ENCODE peak calls at places on chromosomes 13 and 19, in eight cellular contexts. One of them, this sample, is unnamed.

GRCh38 chr19:38047048-38047435 is 140.0 kb downstream of the SIPA1L3 start:
- DNase-seq in Panc1: no peak
- DNase-seq in psoas muscle: no peak
- DNase-seq in AG04450: no peak
- DNase-seq in astrocyte of the spinal cord: no peak
- DNase-seq in choroid plexus epithelial cell: no peak
- DNase-seq in body of pancreas: no peak
- DNase-seq in fibroblast of lung: no peak
- DNase-seq in this sample: no peak

GRCh38 chr13:37085656-37086055 is 19.8 kb downstream of the CSNK1A1L start:
- DNase-seq in Panc1: no peak
- DNase-seq in psoas muscle: no peak
- DNase-seq in AG04450: no peak
- DNase-seq in astrocyte of the spinal cord: no peak
- DNase-seq in choroid plexus epithelial cell: no peak
- DNase-seq in body of pancreas: no peak
- DNase-seq in fibroblast of lung: no peak
- DNase-seq in this sample: no peak

GRCh38 chr13:68176486-68176885 is 946.4 kb upstream of the PCDH9 start:
- DNase-seq in Panc1: no peak
- DNase-seq in psoas muscle: no peak
- DNase-seq in AG04450: peak
- DNase-seq in astrocyte of the spinal cord: peak
- DNase-seq in choroid plexus epithelial cell: peak
- DNase-seq in body of pancreas: no peak
- DNase-seq in fibroblast of lung: peak
- DNase-seq in this sample: peak

GRCh38 chr13:44312898-44313551 is 60.6 kb upstream of the SERP2 start:
- DNase-seq in Panc1: peak
- DNase-seq in psoas muscle: no peak
- DNase-seq in AG04450: peak
- DNase-seq in astrocyte of the spinal cord: peak
- DNase-seq in choroid plexus epithelial cell: peak
- DNase-seq in body of pancreas: no peak
- DNase-seq in fibroblast of lung: peak
- DNase-seq in this sample: peak

GRCh38 chr19:20367811-20368294 is 197.7 kb downstream of the ZNF737 start:
- DNase-seq in Panc1: no peak
- DNase-seq in psoas muscle: no peak
- DNase-seq in AG04450: no peak
- DNase-seq in astrocyte of the spinal cord: no peak
- DNase-seq in choroid plexus epithelial cell: no peak
- DNase-seq in body of pancreas: peak
- DNase-seq in fibroblast of lung: no peak
- DNase-seq in this sample: no peak

GRCh38 chr13:40433577-40433976 is 232.9 kb downstream of the FOXO1 start:
- DNase-seq in Panc1: no peak
- DNase-seq in psoas muscle: no peak
- DNase-seq in AG04450: no peak
- DNase-seq in astrocyte of the spinal cord: no peak
- DNase-seq in choroid plexus epithelial cell: no peak
- DNase-seq in body of pancreas: no peak
- DNase-seq in fibroblast of lung: no peak
- DNase-seq in this sample: no peak

GRCh38 chr19:3801412-3802096 is 15.4 kb upstream of the MATK start:
- DNase-seq in Panc1: no peak
- DNase-seq in psoas muscle: no peak
- DNase-seq in AG04450: no peak
- DNase-seq in astrocyte of the spinal cord: no peak
- DNase-seq in choroid plexus epithelial cell: no peak
- DNase-seq in body of pancreas: peak
- DNase-seq in fibroblast of lung: peak
- DNase-seq in this sample: peak

GRCh38 chr13:51761638-51762350 is 42.2 kb downstream of the DHRS12 start:
- DNase-seq in Panc1: no peak
- DNase-seq in psoas muscle: no peak
- DNase-seq in AG04450: no peak
- DNase-seq in astrocyte of the spinal cord: no peak
- DNase-seq in choroid plexus epithelial cell: no peak
- DNase-seq in body of pancreas: no peak
- DNase-seq in fibroblast of lung: no peak
- DNase-seq in this sample: no peak

GRCh38 chr13:33383724-33384577 is 98.4 kb upstream of the STARD13 start:
- DNase-seq in Panc1: no peak
- DNase-seq in psoas muscle: no peak
- DNase-seq in AG04450: no peak
- DNase-seq in astrocyte of the spinal cord: no peak
- DNase-seq in choroid plexus epithelial cell: no peak
- DNase-seq in body of pancreas: peak
- DNase-seq in fibroblast of lung: no peak
- DNase-seq in this sample: no peak

GRCh38 chr19:13505761-13506549 is at the start of gene CACNA1A:
- DNase-seq in Panc1: no peak
- DNase-seq in psoas muscle: no peak
- DNase-seq in AG04450: no peak
- DNase-seq in astrocyte of the spinal cord: no peak
- DNase-seq in choroid plexus epithelial cell: no peak
- DNase-seq in body of pancreas: peak
- DNase-seq in fibroblast of lung: peak
- DNase-seq in this sample: no peak
- H3K4me3 ChIP-seq in Panc1: no peak
- H3K4me3 ChIP-seq in psoas muscle: peak
- H3K4me3 ChIP-seq in AG04450: peak
- H3K4me3 ChIP-seq in astrocyte of the spinal cord: peak
- H3K4me3 ChIP-seq in choroid plexus epithelial cell: peak
- H3K4me3 ChIP-seq in body of pancreas: no peak
- H3K4me3 ChIP-seq in fibroblast of lung: peak
- H3K4me3 ChIP-seq in this sample: no peak

DNA sequence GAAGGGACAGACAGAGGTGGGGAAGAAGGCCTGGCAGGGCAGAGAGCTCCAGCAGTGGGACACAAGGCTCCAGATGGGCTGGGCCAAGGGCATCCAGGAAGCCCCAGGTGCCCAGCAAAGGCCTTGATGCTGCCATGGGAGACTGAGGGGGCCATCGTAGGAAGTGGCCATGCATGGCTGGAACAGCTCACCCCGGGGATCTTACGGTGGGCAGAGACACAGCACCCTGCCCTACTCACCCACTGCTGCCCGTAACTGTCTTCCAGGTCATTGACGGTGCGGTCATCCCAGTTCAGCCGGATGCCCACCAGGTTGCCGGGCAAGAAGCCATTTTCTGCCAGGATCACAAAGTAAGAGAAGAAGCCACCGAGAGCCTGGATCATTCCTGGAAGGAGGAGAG is 10.1 kb upstream of the RABAC1 start:
- DNase-seq in Panc1: no peak
- DNase-seq in psoas muscle: no peak
- DNase-seq in AG04450: no peak
- DNase-seq in astrocyte of the spinal cord: no peak
- DNase-seq in choroid plexus epithelial cell: no peak
- DNase-seq in body of pancreas: no peak
- DNase-seq in fibroblast of lung: no peak
- DNase-seq in this sample: no peak
- H3K4me3 ChIP-seq in Panc1: no peak
- H3K4me3 ChIP-seq in psoas muscle: no peak
- H3K4me3 ChIP-seq in AG04450: no peak
- H3K4me3 ChIP-seq in astrocyte of the spinal cord: no peak
- H3K4me3 ChIP-seq in choroid plexus epithelial cell: no peak
- H3K4me3 ChIP-seq in body of pancreas: no peak
- H3K4me3 ChIP-seq in fibroblast of lung: no peak
- H3K4me3 ChIP-seq in this sample: no peak

GRCh38 chr19:42290523-42291436 is 11.2 kb upstream of the PRR19 start:
- DNase-seq in Panc1: no peak
- DNase-seq in psoas muscle: peak
- DNase-seq in AG04450: no peak
- DNase-seq in astrocyte of the spinal cord: no peak
- DNase-seq in choroid plexus epithelial cell: no peak
- DNase-seq in body of pancreas: no peak
- DNase-seq in fibroblast of lung: no peak
- DNase-seq in this sample: no peak
- H3K4me3 ChIP-seq in Panc1: no peak
- H3K4me3 ChIP-seq in psoas muscle: no peak
- H3K4me3 ChIP-seq in AG04450: no peak
- H3K4me3 ChIP-seq in astrocyte of the spinal cord: no peak
- H3K4me3 ChIP-seq in choroid plexus epithelial cell: no peak
- H3K4me3 ChIP-seq in body of pancreas: no peak
- H3K4me3 ChIP-seq in fibroblast of lung: no peak
- H3K4me3 ChIP-seq in this sample: no peak

DNA sequence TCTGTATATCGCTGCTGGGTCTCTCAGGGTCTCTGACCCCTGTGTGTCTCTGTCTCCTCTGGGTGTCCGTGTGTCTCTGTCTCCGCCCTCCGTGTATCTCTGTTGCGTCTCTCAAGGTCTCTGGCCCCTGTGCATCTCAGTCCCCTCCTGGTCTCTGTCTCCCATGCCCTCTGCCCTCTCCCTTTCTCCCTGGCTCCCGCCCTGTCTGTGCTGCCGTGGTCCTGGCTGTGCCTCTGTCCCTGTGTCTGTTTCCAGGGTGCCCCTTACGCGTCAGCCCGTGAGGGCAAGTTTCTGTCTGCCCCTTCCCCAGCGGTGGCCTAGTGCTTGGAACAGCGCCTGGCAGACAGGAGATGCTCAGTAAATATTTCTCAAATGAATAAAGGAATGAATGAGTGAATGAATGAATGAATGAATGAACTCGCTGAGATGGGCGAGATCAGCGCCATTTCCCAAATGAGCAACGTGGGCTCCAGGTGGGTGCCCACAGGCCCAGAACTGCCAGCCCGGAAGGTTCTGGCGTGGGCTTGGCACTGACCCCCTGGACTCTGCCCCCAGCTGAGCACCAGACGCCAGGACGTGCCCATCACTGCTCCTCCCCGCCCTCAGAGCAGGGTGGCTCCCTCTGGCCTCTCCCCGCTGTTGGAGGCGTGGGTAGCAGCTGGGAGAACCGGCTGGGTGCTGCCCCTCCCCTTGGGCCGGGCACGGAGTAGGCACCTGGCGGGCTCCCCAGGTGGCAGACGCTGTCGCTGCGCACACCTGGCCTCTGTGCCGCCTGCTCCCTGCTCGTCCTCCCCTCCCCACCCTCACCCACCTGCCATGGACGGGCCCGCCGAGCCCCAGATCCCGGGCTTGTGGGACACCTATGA is at the start of gene SULT2B1:
- DNase-seq in Panc1: no peak
- DNase-seq in psoas muscle: no peak
- DNase-seq in AG04450: no peak
- DNase-seq in astrocyte of the spinal cord: no peak
- DNase-seq in choroid plexus epithelial cell: no peak
- DNase-seq in body of pancreas: peak
- DNase-seq in fibroblast of lung: no peak
- DNase-seq in this sample: peak
- H3K4me3 ChIP-seq in Panc1: no peak
- H3K4me3 ChIP-seq in psoas muscle: no peak
- H3K4me3 ChIP-seq in AG04450: no peak
- H3K4me3 ChIP-seq in astrocyte of the spinal cord: no peak
- H3K4me3 ChIP-seq in choroid plexus epithelial cell: no peak
- H3K4me3 ChIP-seq in body of pancreas: no peak
- H3K4me3 ChIP-seq in fibroblast of lung: no peak
- H3K4me3 ChIP-seq in this sample: peak

DNA sequence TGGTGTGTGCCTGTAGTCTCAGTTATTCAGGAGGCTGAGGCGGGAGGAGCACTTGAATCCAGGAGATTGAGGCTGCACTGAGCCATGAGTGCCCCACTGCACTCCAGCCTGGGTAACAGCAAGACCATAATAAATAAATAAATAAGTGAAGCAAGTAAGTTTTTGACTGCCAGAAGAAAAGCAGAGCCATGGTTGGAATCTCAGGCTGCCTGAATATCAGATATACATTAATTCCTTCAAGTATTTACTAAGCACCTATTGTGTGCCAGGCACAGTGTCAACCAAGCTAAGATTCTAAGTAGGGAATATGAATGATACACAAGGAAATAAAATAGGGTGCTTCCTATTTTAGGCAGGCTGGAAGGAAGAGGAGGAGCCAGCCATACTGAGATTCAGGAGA is 1.4 kb downstream of the GDF15 start:
- DNase-seq in Panc1: no peak
- DNase-seq in psoas muscle: no peak
- DNase-seq in AG04450: no peak
- DNase-seq in astrocyte of the spinal cord: no peak
- DNase-seq in choroid plexus epithelial cell: no peak
- DNase-seq in body of pancreas: no peak
- DNase-seq in fibroblast of lung: no peak
- DNase-seq in this sample: no peak
- H3K4me3 ChIP-seq in Panc1: peak
- H3K4me3 ChIP-seq in psoas muscle: peak
- H3K4me3 ChIP-seq in AG04450: peak
- H3K4me3 ChIP-seq in astrocyte of the spinal cord: peak
- H3K4me3 ChIP-seq in choroid plexus epithelial cell: peak
- H3K4me3 ChIP-seq in body of pancreas: peak
- H3K4me3 ChIP-seq in fibroblast of lung: peak
- H3K4me3 ChIP-seq in this sample: peak

DNA sequence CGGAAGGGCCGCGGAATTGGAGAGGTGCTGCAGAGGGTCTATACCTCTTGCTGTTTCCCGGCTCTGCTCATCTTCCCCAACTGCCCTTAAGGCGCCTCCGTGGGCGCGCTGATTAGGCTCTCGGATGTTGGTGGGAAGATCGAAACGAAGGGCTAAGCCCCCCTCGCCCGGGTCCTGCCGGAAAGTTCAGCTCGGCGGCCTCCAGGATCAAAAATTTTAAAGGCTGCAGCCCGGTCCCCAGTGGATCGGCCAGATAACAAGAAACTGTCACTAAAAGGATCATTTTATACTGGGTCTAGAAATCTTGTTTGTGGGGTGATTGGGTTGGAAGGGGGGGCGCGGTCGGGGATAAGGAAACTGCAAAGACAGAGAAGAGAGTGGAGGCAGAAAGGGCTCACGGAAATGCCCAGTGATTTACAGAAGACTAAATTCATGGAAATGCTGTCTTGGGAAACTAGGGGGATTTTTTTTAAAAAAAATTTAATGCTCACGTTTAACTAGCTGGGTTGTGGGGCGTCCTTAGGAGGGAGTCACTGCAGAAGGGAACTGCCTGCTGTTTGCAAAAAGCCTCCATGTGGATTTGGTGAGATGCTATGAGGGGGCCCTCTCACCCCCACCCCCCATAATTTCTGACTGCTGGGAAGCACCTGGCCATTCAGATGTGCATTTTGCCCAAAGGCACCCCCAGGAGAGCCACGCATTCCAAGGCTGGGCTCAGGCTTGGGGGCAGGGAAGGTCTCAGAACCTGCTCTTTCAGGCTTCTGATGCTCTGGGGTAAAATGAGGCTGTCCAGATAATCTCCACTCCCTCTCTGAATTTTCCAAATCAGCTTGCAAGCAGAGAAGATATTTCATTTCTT is 7.7 kb downstream of the CDX2 start:
- DNase-seq in Panc1: no peak
- DNase-seq in psoas muscle: no peak
- DNase-seq in AG04450: no peak
- DNase-seq in astrocyte of the spinal cord: no peak
- DNase-seq in choroid plexus epithelial cell: no peak
- DNase-seq in body of pancreas: no peak
- DNase-seq in fibroblast of lung: no peak
- DNase-seq in this sample: no peak
- H3K4me3 ChIP-seq in Panc1: peak
- H3K4me3 ChIP-seq in psoas muscle: peak
- H3K4me3 ChIP-seq in AG04450: no peak
- H3K4me3 ChIP-seq in astrocyte of the spinal cord: no peak
- H3K4me3 ChIP-seq in choroid plexus epithelial cell: no peak
- H3K4me3 ChIP-seq in body of pancreas: peak
- H3K4me3 ChIP-seq in fibroblast of lung: no peak
- H3K4me3 ChIP-seq in this sample: no peak

This sample was measured in bronchial epithelial cell.